ENCODE peak calls at places on chromosome 11, in four cellular contexts. M, Q, R and F are unnamed samples.

GRCh38 chr11:82680252-82680651 is 53.4 kb downstream of the FAM181B start:
- DNase-seq in R (no peak), Q (peak; percentile 17), M (no peak), F (no peak)

GRCh38 chr11:19735512-19735911 is 22.9 kb downstream of the NAV2 start:
- DNase-seq in Q (no peak), M (no peak), R (no peak), F (no peak)

GRCh38 chr11:15055620-15056356 is 17.6 kb upstream of the CALCB start:
- DNase-seq in M (no peak), R (no peak), Q (no peak), F (no peak)

GRCh38 chr11:79054636-79055035 is 386.2 kb downstream of the TENM4 start:
- DNase-seq in Q (no peak), R (no peak), M (no peak), F (no peak)

GRCh38 chr11:110587972-110588371 is 124.3 kb downstream of the ARHGAP20 start:
- DNase-seq in M (no peak), R (no peak), Q (no peak), F (no peak)

GRCh38 chr11:114304065-114304464 is 7.9 kb downstream of the NNMT start:
- DNase-seq in Q (no peak), R (no peak), M (no peak), F (no peak)

GRCh38 chr11:95093548-95093947 is 3.9 kb downstream of the ENDOD1 start:
- DNase-seq in R (no peak), Q (peak; percentile 24), M (no peak), F (no peak)

GRCh38 chr11:15074206-15075161 is 1.1 kb downstream of the CALCB start:
- DNase-seq in R (peak; percentile 91), M (peak; percentile 57), Q (peak; percentile 86), F (peak; percentile 86)

GRCh38 chr11:61679301-61679700 is 890 bp upstream of the DAGLA start:
- DNase-seq in Q (no peak), R (no peak), M (no peak), F (no peak)

GRCh38 chr11:30855383-30856006 is 269.3 kb upstream of the MPPED2 start:
- DNase-seq in R (no peak), M (no peak), Q (peak; percentile 77), F (no peak)

GRCh38 chr11:709109-709997 is 3.3 kb downstream of the EPS8L2 start:
- DNase-seq in R (no peak), M (no peak), Q (no peak), F (no peak)

GRCh38 chr11:105610796-105611361 is 1.0 kb downstream of the GRIA4 start:
- DNase-seq in R (no peak), Q (no peak), M (no peak), F (no peak)

GRCh38 chr11:8338138-8338537 is 74.5 kb upstream of the LMO1 start:
- DNase-seq in M (no peak), Q (peak; percentile 18), R (no peak), F (peak; percentile 72)

GRCh38 chr11:21552910-21553309 is 640.0 kb upstream of the ANO5 start:
- DNase-seq in R (no peak), Q (no peak), M (no peak), F (no peak)

GRCh38 chr11:82814379-82814778 is 80.7 kb upstream of the FAM181B start:
- DNase-seq in M (no peak), R (no peak), Q (peak; percentile 70), F (no peak)

GRCh38 chr11:118046964-118047700 is 29.7 kb upstream of the TMPRSS4 start:
- DNase-seq in Q (no peak), R (no peak), M (no peak), F (no peak)

GRCh38 chr11:57903441-57904123 is 120.1 kb upstream of the OR9Q1 start:
- DNase-seq in M (no peak), R (no peak), Q (no peak), F (no peak)

GRCh38 chr11:96015911-96016565 is 92.1 kb upstream of the MTMR2 start:
- DNase-seq in M (no peak), R (no peak), Q (no peak), F (no peak)

GRCh38 chr11:133796043-133796795 is 49.1 kb downstream of the SPATA19 start:
- DNase-seq in M (no peak), Q (no peak), R (no peak), F (no peak)

GRCh38 chr11:10856689-10857603 is 907 bp downstream of the ZBED5 start:
- DNase-seq in M (no peak), R (no peak), Q (peak; percentile 46), F (peak; percentile 50)

GRCh38 chr11:12799373-12799835 is 125.2 kb downstream of the TEAD1 start:
- DNase-seq in Q (peak; percentile 52), R (no peak), M (no peak), F (no peak)
- H3K4me1 ChIP-seq in Q (peaks cover 49% of the 10 kb centered on the region), R (peaks cover 20% of the 10 kb centered on the region), M (peaks cover 8% of the 10 kb centered on the region), F (peaks cover 46% of the 10 kb centered on the region)

GRCh38 chr11:116870054-116870453 is 32.6 kb upstream of the APOA1 start:
- DNase-seq in M (no peak), Q (no peak), R (no peak), F (no peak)

GRCh38 chr11:116871248-116871647 is 33.8 kb upstream of the APOA1 start:
- DNase-seq in Q (no peak), M (no peak), R (no peak), F (no peak)

GRCh38 chr11:116868066-116868465 is 30.6 kb upstream of the APOA1 start:
- DNase-seq in R (no peak), M (no peak), Q (no peak), F (no peak)

GRCh38 chr11:116867619-116868018 is 30.2 kb upstream of the APOA1 start:
- DNase-seq in R (no peak), Q (no peak), M (no peak), F (no peak)

DNA sequence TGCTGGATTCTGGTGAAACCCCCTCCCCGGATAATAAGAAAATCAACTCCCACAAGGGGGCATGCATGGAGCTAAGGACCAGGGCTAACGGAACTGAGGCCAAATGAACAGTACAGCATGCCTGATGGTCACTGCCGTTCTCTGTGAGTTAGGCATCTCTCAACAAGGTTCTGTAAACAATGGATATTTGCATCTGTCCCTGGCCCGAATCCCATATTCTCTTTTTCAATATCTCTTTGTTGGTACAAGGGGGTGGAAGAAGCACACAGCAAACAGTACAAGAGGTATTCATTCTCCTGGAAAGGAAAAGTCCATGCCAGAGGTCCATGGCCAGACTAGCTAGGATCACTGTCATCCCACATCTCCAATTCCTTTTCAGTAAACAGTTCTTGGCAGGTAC is 32.2 kb upstream of the APOA1 start:
- DNase-seq in M (no peak), R (no peak), Q (no peak), F (no peak)
- H3K36me3 ChIP-seq in M (peaks cover 37% of the 10 kb centered on the region), R (peaks cover 99% of the 10 kb centered on the region), Q (peaks cover 61% of the 10 kb centered on the region), F (peaks cover 100% of the 10 kb centered on the region)

GRCh38 chr11:86063536-86063935 is 5.3 kb downstream of the PICALM start:
- DNase-seq in R (no peak), M (no peak), Q (no peak), F (no peak)
- H3K4me1 ChIP-seq in R (peaks cover 37% of the 10 kb centered on the region), M (peaks cover 63% of the 10 kb centered on the region), Q (peaks cover 54% of the 10 kb centered on the region), F (peaks cover 78% of the 10 kb centered on the region)

GRCh38 chr11:12124306-12124705 is 13.9 kb downstream of the MICAL2 start:
- DNase-seq in R (no peak), Q (no peak), M (no peak), F (no peak)
- H3K36me3 ChIP-seq in R (no peaks in the 10 kb centered on the region), Q (no peaks in the 10 kb centered on the region), M (peaks cover 10% of the 10 kb centered on the region), F (no peaks in the 10 kb centered on the region)

DNA sequence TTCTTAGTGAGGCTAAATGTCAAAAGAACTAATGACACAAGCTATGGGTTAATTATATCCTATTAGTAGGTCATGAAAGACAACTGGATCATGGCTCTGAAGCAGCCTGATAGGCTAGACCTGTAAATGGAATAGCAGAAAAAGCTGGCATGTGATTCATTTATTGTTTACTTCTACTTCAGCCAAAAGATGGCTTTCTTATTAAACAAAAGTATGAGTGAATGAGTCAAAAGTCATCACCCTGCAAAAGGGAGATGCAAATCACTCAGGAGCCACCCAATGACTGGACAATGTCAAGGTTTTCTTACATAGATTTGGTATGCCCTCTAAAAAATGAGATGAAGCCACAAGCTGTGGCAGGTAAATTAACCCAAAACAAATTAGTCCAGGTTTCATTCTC is 138.0 kb downstream of the TRPC6 start:
- DNase-seq in R (no peak), Q (no peak), M (no peak), F (no peak)
- H3K4me1 ChIP-seq in R (peaks cover 9% of the 10 kb centered on the region), Q (no peaks in the 10 kb centered on the region), M (peaks cover 6% of the 10 kb centered on the region), F (peaks cover 14% of the 10 kb centered on the region)